ENCODE peak calls at places on chromosomes 5 and 9, in four cellular contexts. H is amygdala, N is neural progenitor cell, L is HT-29. T is an unnamed sample.

GRCh38 chr9:136695435-136695895 is 8.2 kb upstream of the AGPAT2 start:
- DNase-seq in H (no peak), L (peak; percentile 94), N (no peak), T (no peak)

GRCh38 chr9:93060746-93061259 is 2.3 kb downstream of the SUSD3 start:
- DNase-seq in N (no peak), L (no peak), H (no peak), T (no peak)

GRCh38 chr5:159682623-159683022 is 233.7 kb upstream of the ADRA1B start:
- DNase-seq in L (no peak), H (no peak), N (no peak), T (no peak)

GRCh38 chr5:116947691-116948528 is 373.3 kb upstream of the SEMA6A start:
- DNase-seq in N (peak; percentile 69), L (peak; percentile 79), H (no peak), T (no peak)

GRCh38 chr9:4117835-4118610 is 181.8 kb downstream of the GLIS3 start:
- DNase-seq in N (no peak), L (no peak), H (no peak), T (no peak)

GRCh38 chr5:135245521-135246499 is 153.2 kb downstream of the MACROH2A1 start:
- DNase-seq in H (no peak), L (no peak), N (no peak), T (no peak)

GRCh38 chr5:149586708-149587318 is 5.5 kb downstream of the ARHGEF37 start:
- DNase-seq in N (no peak), H (no peak), L (no peak), T (no peak)

GRCh38 chr5:6043491-6044310 is 334.6 kb downstream of the MED10 start:
- DNase-seq in L (no peak), H (no peak), N (no peak), T (no peak)

GRCh38 chr5:80937591-80937990 is 22.6 kb upstream of the RASGRF2 start:
- DNase-seq in N (no peak), H (no peak), L (peak; percentile 43), T (no peak)

GRCh38 chr5:141714542-141715303 is 32.7 kb upstream of the ARAP3 start:
- DNase-seq in H (no peak), N (no peak), L (no peak), T (no peak)

GRCh38 chr5:38086777-38087176 is 171.6 kb upstream of the EGFLAM start:
- DNase-seq in L (no peak), H (no peak), N (no peak), T (no peak)

GRCh38 chr5:91690921-91691320 is 307.8 kb upstream of the ARRDC3 start:
- DNase-seq in H (no peak), N (no peak), L (no peak), T (no peak)

GRCh38 chr9:89519393-89519805 is 21.5 kb upstream of the SEMA4D start:
- DNase-seq in L (peak; percentile 48), N (no peak), H (no peak), T (no peak)

GRCh38 chr9:124621371-124622328 is 114.5 kb upstream of the NR5A1 start:
- DNase-seq in L (no peak), H (no peak), N (no peak), T (no peak)

GRCh38 chr5:53649352-53649751 is 88.9 kb downstream of the NDUFS4 start:
- DNase-seq in H (no peak), L (no peak), N (no peak), T (no peak)

GRCh38 chr9:12784461-12785250 is 9.8 kb downstream of the LURAP1L start:
- DNase-seq in H (no peak), L (peak; percentile 89), N (no peak), T (no peak)

GRCh38 chr5:103232393-103232999 is 26.1 kb upstream of the MACIR start:
- DNase-seq in H (no peak), L (peak; percentile 59), N (no peak), T (no peak)

GRCh38 chr5:146034127-146034526 is 71.2 kb downstream of the PLAC8L1 start:
- DNase-seq in N (no peak), L (no peak), H (no peak), T (no peak)

GRCh38 chr9:31137151-31137849 is 1247.1 kb upstream of the ACO1 start:
- DNase-seq in H (no peak), N (no peak), L (peak; percentile 54), T (no peak)

GRCh38 chr5:91030521-91031395 is 352.4 kb downstream of the ARRDC3 start:
- DNase-seq in L (no peak), N (no peak), H (no peak), T (no peak)

GRCh38 chr9:70921126-70921525 is 200.3 kb downstream of the TRPM3 start:
- DNase-seq in N (peak; percentile 42), L (no peak), H (no peak), T (no peak)

GRCh38 chr9:133199648-133200321 is 9.3 kb downstream of the OBP2B start:
- DNase-seq in N (no peak), H (no peak), L (no peak), T (peak; percentile 13)